ENCODE peak calls at places on chromosomes 1 and 21, in seven cellular contexts. D, K, V, E, P, A and C are unnamed samples.

GRCh38 chr1:173424786-173425407 is 52.2 kb upstream of the PRDX6 start:
- DNase-seq in E (peak; percentile 77), P (no peak), K (no peak), D (no peak), V (peak; percentile 65), A (no peak), C (no peak)

GRCh38 chr21:32426592-32427051 is 14.1 kb downstream of the EVA1C start:
- DNase-seq in P (no peak), K (no peak), V (peak; percentile 41), A (no peak), D (no peak), E (peak; percentile 36), C (no peak)

GRCh38 chr21:35316933-35317332 is 267.8 kb upstream of the RUNX1 start:
- DNase-seq in P (no peak), K (no peak), E (no peak), A (no peak), V (no peak), D (no peak), C (no peak)

GRCh38 chr1:113141650-113142473 is 68.9 kb downstream of the LRIG2 start:
- DNase-seq in K (no peak), D (no peak), V (peak; percentile 53), E (peak; percentile 52), P (no peak), A (no peak), C (no peak)

GRCh38 chr1:165629848-165630628 is 996 bp upstream of the MGST3 start:
- DNase-seq in D (no peak), A (no peak), K (no peak), E (no peak), V (no peak), P (no peak), C (no peak)

GRCh38 chr1:77292551-77292950 is 10.7 kb downstream of the AK5 start:
- DNase-seq in D (no peak), V (no peak), E (no peak), A (no peak), P (no peak), K (no peak), C (no peak)

GRCh38 chr1:24901791-24902470 is 28.1 kb downstream of the RUNX3 start:
- DNase-seq in A (no peak), D (no peak), E (no peak), K (no peak), V (no peak), P (no peak), C (no peak)

GRCh38 chr1:24481843-24482610 is 20.6 kb upstream of the RCAN3 start:
- DNase-seq in P (no peak), D (no peak), K (no peak), A (no peak), V (no peak), E (no peak), C (no peak)

GRCh38 chr1:150009604-150010387 is 730 bp downstream of the OTUD7B start:
- DNase-seq in V (peak; percentile 68), K (peak; percentile 19), D (peak; percentile 35), A (peak; percentile 85), P (peak; percentile 21), E (peak; percentile 84), C (no peak)

GRCh38 chr1:222784916-222785315 is 29.9 kb upstream of the DISP1 start:
- DNase-seq in E (no peak), A (no peak), D (no peak), V (no peak), K (no peak), P (no peak), C (peak; percentile 75)

GRCh38 chr1:62722796-62723195 is 34.6 kb upstream of the DOCK7 start:
- DNase-seq in P (no peak), V (no peak), A (no peak), D (no peak), K (no peak), E (no peak), C (no peak)

GRCh38 chr21:42082501-42083360 is 11.6 kb downstream of the UMODL1 start:
- DNase-seq in K (no peak), E (no peak), D (no peak), P (no peak), A (no peak), V (no peak), C (no peak)

GRCh38 chr1:193313354-193314140 is 127.1 kb upstream of the B3GALT2 start:
- DNase-seq in D (no peak), V (no peak), P (no peak), E (no peak), A (no peak), K (no peak), C (no peak)

GRCh38 chr1:182968151-182968741 is 15.3 kb upstream of the SHCBP1L start:
- DNase-seq in E (peak; percentile 65), P (no peak), K (no peak), D (no peak), A (no peak), V (peak; percentile 32), C (no peak)

GRCh38 chr1:244963231-244963826 is 99.0 kb upstream of the HNRNPU start:
- DNase-seq in V (no peak), A (no peak), D (no peak), E (no peak), P (no peak), K (no peak), C (no peak)

GRCh38 chr1:215606564-215607168 is 39.6 kb downstream of the KCTD3 start:
- DNase-seq in E (peak; percentile 22), A (no peak), V (peak; percentile 17), K (no peak), P (no peak), D (no peak), C (no peak)

GRCh38 chr1:205325334-205325884 is 3.9 kb upstream of the NUAK2 start:
- DNase-seq in V (peak; percentile 85), P (no peak), A (peak; percentile 78), K (peak; percentile 84), E (peak; percentile 87), D (peak; percentile 71), C (no peak)

GRCh38 chr1:66445492-66446181 is 88.3 kb upstream of the SGIP1 start:
- DNase-seq in P (no peak), K (peak; percentile 8), E (no peak), D (no peak), A (no peak), V (no peak), C (no peak)

GRCh38 chr1:31771891-31772668 is 7.9 kb upstream of the ADGRB2 start:
- DNase-seq in A (no peak), V (peak; percentile 51), D (no peak), K (no peak), P (no peak), E (peak; percentile 96), C (no peak)
- TF ChIP-seq CTCF in A (no peak), V (no peak), D (no peak), K (no peak), P (no peak), E (peak; percentile 27), C (no peak)

GRCh38 chr1:168092566-168093355 is 44.0 kb downstream of the GPR161 start:
- DNase-seq in A (no peak), P (no peak), E (peak; percentile 22), K (no peak), D (no peak), V (no peak), C (no peak)
- TF ChIP-seq CTCF in A (peak; percentile 20), P (peak; percentile 51), E (peak; percentile 17), K (no peak), D (no peak), V (peak; percentile 19), C (peak; percentile 60)

DNA sequence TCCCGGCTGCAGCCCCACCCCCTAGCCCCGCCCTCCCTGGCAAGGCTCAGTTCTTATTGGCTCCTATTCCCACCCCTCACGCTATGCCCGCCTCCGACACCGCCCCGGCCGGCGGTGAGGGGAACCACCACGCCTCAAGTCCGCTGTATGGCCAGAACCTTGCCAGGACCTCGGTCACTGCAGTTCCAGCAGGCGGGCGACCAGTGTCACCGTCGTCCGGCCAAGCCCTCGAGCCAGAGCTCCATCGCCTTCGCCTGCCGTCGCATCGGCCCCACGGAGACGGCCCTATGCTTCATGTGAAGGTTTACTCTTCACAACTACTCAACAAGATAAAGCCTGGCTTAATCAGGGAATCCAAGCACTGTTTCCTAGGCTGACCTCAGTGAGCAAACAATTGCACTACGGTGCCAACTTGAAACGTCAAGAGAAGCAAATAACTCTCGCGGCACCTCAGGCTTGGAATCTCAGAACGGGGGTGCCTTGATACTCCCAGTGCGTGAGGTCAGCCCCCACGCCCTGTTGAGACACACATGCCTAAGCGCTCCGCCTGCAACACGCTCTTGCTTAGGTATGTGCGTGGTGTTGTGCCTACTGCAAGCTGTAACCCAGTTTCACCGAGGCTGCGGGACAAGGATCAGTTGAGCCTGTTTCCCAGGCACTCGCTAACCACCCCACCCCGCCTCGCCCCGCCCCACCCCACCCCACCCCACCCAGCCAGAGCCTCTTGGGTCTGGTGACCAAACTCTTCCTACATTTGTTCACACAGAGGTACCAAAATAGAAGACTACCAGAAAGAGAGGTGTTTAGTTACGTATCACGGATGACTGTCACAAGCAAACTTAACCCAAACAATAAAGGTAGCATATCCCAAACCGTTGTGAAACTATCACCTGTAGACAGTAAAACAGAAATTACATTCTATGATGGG is 498 bp upstream of the DENND2C start:
- DNase-seq in P (peak; percentile 96), D (peak; percentile 95), E (peak; percentile 100), K (peak; percentile 92), V (peak; percentile 96), A (peak; percentile 95), C (peak; percentile 83)
- TF ChIP-seq CTCF in P (peak; percentile 52), D (no peak), E (no peak), K (no peak), V (no peak), A (peak; percentile 14), C (no peak)

GRCh38 chr1:247228133-247228532 is 27.7 kb upstream of the VN1R5 start:
- DNase-seq in D (no peak), P (no peak), E (no peak), V (no peak), A (no peak), K (no peak), C (no peak)
- TF ChIP-seq CTCF in D (no peak), P (no peak), E (no peak), V (no peak), A (no peak), K (no peak), C (no peak)

DNA sequence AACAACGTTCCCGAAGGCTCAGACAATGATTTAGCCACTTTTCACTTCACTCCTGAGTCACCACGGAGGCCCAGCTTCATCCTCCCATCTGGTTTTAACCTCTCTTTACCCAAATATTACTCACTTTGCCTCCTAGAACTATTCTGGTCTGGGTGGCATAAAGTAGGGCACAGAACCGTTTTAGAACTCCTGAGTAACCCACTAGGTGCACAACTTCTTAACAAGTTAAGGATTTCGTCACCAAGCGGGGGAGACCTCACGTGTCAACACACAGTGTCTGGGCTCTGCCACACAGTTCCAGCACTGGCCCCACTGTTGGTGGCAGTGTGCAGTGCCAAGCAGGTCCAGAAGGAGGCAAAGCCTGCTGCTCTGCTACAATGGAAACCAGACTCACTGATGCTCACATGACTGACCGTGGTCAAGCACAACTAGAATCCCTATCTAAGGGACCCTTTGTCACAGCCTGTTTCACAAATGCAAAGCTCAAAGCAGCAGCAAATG is 121.7 kb downstream of the SIPA1L2 start:
- DNase-seq in A (no peak), D (no peak), E (no peak), V (no peak), K (no peak), P (no peak), C (no peak)
- TF ChIP-seq CTCF in A (peak; percentile 14), D (no peak), E (no peak), V (no peak), K (no peak), P (peak; percentile 30), C (no peak)